ENCODE peak calls at places on chromosomes 12 and 14, in seven cellular contexts. Z, U, S, L, N, J and G are unnamed samples.

GRCh38 chr14:35257809-35258208 is 34.4 kb upstream of the PSMA6 start:
- DNase-seq in Z (no peak), U (no peak), S (no peak), L (no peak), N (no peak), J (no peak), G (peak)

GRCh38 chr14:101060171-101060601 is 156.7 kb upstream of the RTL1 start:
- DNase-seq in Z (no peak), U (no peak), S (peak), L (no peak), N (no peak), J (no peak), G (no peak)

GRCh38 chr12:62252576-62252975 is 7.6 kb upstream of the USP15 start:
- DNase-seq in Z (no peak), U (no peak), S (no peak), L (no peak), N (no peak), J (no peak), G (no peak)

GRCh38 chr14:51963164-51963733 is 26.1 kb upstream of the RTRAF start:
- DNase-seq in Z (no peak), U (no peak), S (no peak), L (no peak), N (no peak), J (no peak), G (no peak)

GRCh38 chr14:104109121-104109541 is 23.6 kb downstream of the ASPG start:
- DNase-seq in Z (no peak), U (no peak), S (no peak), L (no peak), N (no peak), J (peak), G (no peak)

GRCh38 chr12:38823743-38824142 is 81.6 kb downstream of the CPNE8 start:
- DNase-seq in Z (no peak), U (no peak), S (no peak), L (no peak), N (no peak), J (no peak), G (no peak)

GRCh38 chr12:25972783-25973182 is 14.3 kb downstream of the RASSF8 start:
- DNase-seq in Z (no peak), U (no peak), S (no peak), L (no peak), N (peak), J (no peak), G (no peak)

GRCh38 chr12:112938751-112939150 is 477 bp downstream of the OAS3 start:
- DNase-seq in Z (no peak), U (no peak), S (no peak), L (no peak), N (no peak), J (no peak), G (no peak)

GRCh38 chr14:70857499-70857895 is 48.2 kb upstream of the MAP3K9 start:
- DNase-seq in Z (no peak), U (no peak), S (no peak), L (no peak), N (no peak), J (no peak), G (no peak)

GRCh38 chr12:6074979-6075585 is 49.4 kb downstream of the VWF start:
- DNase-seq in Z (no peak), U (no peak), S (no peak), L (no peak), N (peak), J (no peak), G (no peak)

GRCh38 chr14:97432586-97432985 is 635.4 kb downstream of the VRK1 start:
- DNase-seq in Z (no peak), U (no peak), S (no peak), L (no peak), N (no peak), J (no peak), G (no peak)

GRCh38 chr14:103847954-103848719 is 762 bp upstream of the PPP1R13B start:
- DNase-seq in Z (peak), U (no peak), S (peak), L (peak), N (peak), J (peak), G (no peak)

DNA sequence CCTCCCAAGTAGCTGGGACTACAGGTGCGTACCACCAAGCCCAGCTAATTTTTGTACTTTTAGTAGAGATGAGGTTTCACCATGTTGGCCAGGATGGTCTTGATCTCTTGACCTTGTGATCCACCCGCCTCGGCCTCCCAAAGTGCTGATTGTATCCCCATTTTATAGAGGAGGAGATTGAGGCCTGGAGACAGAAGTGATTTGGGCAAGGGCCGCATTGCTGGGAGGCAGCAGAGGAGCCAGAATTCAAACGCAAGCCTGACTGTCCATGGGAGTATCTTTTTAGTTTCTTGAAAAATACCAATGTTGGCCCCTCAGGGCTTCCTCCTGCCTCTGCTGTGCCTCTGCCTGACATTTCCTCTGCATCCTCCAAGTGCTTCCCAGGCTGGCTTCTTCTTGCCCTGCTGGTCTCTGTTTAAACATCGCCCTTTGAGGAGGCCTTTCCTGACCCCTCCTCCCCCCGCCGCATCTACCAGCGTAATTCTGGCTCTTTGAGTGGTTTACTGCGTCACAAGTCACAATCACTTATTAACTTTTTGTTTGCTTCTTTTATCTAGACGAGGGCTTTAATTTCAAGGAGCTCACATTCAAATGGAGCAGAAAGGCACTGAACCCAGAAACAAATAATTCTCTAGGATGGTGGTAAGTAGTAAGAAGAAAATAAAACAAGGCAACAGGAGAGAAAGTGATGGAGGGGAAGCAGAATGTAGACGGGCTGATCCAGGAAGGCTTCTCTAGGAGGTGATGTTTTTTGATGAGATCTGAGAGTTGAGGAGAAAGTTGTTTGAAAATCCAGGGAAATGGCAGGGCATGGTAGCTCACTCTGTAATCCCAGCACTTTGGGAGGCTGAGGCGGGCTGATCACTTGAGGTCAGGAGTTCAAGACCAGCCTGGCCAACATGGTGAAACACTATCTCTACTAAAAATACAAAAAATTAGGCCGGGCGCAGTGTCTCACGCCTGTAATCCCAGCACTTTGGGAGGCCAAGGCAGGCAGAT is 91.0 kb upstream of the MED13L start:
- DNase-seq in Z (no peak), U (no peak), S (no peak), L (no peak), N (no peak), J (no peak), G (no peak)
- TF ChIP-seq POLR2A in Z (no peak), U (no peak), S (no peak), L (no peak), N (no peak), J (no peak), G (no peak)

GRCh38 chr12:68334136-68334535 is 2.0 kb upstream of the MDM1 start:
- DNase-seq in Z (no peak), U (no peak), S (no peak), L (peak), N (no peak), J (no peak), G (peak)

GRCh38 chr12:68331500-68331868 is 678 bp downstream of the MDM1 start:
- DNase-seq in Z (no peak), U (no peak), S (no peak), L (no peak), N (no peak), J (no peak), G (peak)

GRCh38 chr12:68332726-68333630 is 816 bp upstream of the MDM1 start:
- DNase-seq in Z (no peak), U (no peak), S (no peak), L (no peak), N (no peak), J (no peak), G (no peak)

GRCh38 chr12:68335462-68335861 is 3.3 kb upstream of the MDM1 start:
- DNase-seq in Z (no peak), U (no peak), S (no peak), L (no peak), N (no peak), J (no peak), G (no peak)

GRCh38 chr12:68331869-68332725 is at the start of gene MDM1:
- DNase-seq in Z (peak), U (peak), S (peak), L (peak), N (peak), J (peak), G (peak)
- TF ChIP-seq POLR2A in Z (no peak), U (peak), S (no peak), L (no peak), N (peak), J (no peak), G (peak)

DNA sequence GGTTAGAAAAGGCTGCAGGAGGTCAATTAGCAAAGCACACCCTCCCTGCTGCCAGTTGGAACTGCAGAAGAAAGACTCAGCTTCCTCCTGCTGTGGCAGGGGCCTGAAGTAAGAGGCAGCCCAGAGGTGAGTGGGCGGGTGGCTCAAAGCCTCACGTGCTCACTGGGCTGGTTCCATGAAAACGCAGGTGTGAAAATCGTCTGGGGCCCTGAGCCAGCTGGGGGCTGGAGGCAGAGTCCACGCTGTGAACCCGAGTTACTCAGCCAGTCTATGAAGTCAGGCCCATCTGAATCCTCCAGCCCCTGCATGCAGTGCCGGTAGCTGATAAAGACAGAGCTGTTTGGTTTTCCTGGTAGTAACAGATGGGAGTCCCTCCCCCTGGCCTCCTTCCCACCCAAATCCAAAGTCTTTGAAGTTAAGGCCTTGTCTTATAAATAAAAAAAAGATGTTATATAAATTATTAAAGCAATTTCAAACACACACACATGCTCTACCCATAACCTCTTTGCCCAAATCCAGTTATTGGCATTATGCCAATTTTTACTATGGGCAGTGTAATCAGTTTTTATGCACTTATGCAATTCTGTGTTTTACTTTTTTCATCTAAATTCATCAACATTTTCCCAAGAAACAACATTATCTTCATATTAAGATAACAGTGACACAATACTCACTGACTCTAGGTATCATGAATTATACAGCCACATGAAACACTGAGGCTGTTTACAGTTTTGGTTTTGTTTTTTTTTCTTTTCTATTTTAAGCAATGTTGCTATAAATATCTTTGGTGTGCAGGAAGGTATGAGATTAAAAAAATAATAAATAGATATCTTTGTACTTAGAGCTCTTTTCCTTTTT is 57.9 kb upstream of the PNMA1 start:
- DNase-seq in Z (peak), U (no peak), S (no peak), L (peak), N (peak), J (peak), G (peak)
- TF ChIP-seq POLR2A in Z (no peak), U (no peak), S (no peak), L (no peak), N (peak), J (no peak), G (peak)

GRCh38 chr12:53005986-53006809 is at the start of gene EIF4B:
- DNase-seq in Z (peak), U (peak), S (peak), L (peak), N (peak), J (peak), G (peak)
- TF ChIP-seq POLR2A in Z (peak), U (peak), S (peak), L (peak), N (peak), J (peak), G (peak)